ENCODE peak calls at places on chromosomes 11 and 22, in four cellular contexts. H is sigmoid colon, W is Peyer's patch, L is tibial artery. O is an unnamed sample.

GRCh38 chr11:7536102-7536501 is 22.3 kb downstream of the PPFIBP2 start:
- DNase-seq in H (no peak), W (no peak), L (no peak), O (no peak)

GRCh38 chr11:67117176-67117575 is 1.9 kb upstream of the KDM2A start:
- DNase-seq in H (no peak), W (no peak), L (no peak), O (no peak)

GRCh38 chr11:9550209-9550628 is 23.3 kb upstream of the WEE1 start:
- DNase-seq in H (no peak), W (no peak), L (no peak), O (no peak)

GRCh38 chr11:121596195-121597145 is 143.7 kb upstream of the SORL1-AS1 start:
- DNase-seq in H (no peak), W (no peak), L (no peak), O (no peak)

GRCh38 chr11:104700609-104701008 is 197.7 kb downstream of the CASP12 start:
- DNase-seq in H (no peak), W (no peak), L (no peak), O (peak)

GRCh38 chr11:37320921-37321320 is 722.9 kb upstream of the RAG2 start:
- DNase-seq in H (no peak), W (no peak), L (no peak), O (no peak)

GRCh38 chr11:75241906-75242644 is 1.5 kb downstream of the TPBGL start:
- DNase-seq in H (no peak), W (no peak), L (peak), O (no peak)

GRCh38 chr11:70709596-70709995 is 311.3 kb downstream of the CTTN start:
- DNase-seq in H (no peak), W (no peak), L (no peak), O (no peak)

GRCh38 chr11:36308577-36308976 is 12.5 kb downstream of the PRR5L start:
- DNase-seq in H (no peak), W (no peak), L (no peak), O (no peak)

GRCh38 chr11:131922220-131922619 is 551.8 kb downstream of the NTM start:
- DNase-seq in H (no peak), W (no peak), L (no peak), O (no peak)

GRCh38 chr11:70476669-70477068 is 78.3 kb downstream of the CTTN start:
- DNase-seq in H (no peak), W (no peak), L (no peak), O (no peak)

GRCh38 chr22:46012881-46013281 is 35.9 kb upstream of the WNT7B start:
- DNase-seq in H (no peak), W (no peak), L (peak), O (no peak)

GRCh38 chr11:99814021-99814420 is 793.3 kb downstream of the CNTN5 start:
- DNase-seq in H (no peak), W (no peak), L (no peak), O (no peak)

GRCh38 chr11:57624864-57625263 is 24.8 kb downstream of the YPEL4 start:
- DNase-seq in H (no peak), W (no peak), L (no peak), O (no peak)

DNA sequence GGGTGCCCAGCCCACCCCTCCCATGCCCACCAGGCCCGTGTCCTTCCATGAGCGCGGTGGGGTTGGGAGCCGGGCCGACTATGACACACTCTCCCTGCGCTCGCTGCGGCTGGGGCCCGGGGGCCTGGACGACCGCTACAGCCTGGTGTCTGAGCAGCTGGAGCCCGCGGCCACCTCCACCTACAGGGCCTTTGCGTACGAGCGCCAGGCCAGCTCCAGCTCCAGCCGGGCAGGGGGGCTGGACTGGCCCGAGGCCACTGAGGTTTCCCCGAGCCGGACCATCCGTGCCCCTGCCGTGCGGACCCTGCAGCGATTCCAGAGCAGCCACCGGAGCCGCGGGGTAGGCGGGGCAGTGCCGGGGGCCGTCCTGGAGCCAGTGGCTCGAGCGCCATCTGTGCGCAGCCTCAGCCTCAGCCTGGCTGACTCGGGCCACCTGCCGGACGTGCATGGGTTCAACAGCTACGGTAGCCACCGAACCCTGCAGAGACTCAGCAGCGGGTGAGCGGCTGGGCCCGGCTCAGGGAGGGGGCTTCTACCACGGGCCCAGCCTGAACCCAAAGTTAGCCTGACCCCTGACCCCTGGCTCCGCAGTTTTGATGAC is 3.0 kb downstream of the PKP3 start:
- DNase-seq in H (peak), W (peak), L (no peak), O (peak)
- TF ChIP-seq CTCF in H (peak), W (peak), L (peak), O (peak)

DNA sequence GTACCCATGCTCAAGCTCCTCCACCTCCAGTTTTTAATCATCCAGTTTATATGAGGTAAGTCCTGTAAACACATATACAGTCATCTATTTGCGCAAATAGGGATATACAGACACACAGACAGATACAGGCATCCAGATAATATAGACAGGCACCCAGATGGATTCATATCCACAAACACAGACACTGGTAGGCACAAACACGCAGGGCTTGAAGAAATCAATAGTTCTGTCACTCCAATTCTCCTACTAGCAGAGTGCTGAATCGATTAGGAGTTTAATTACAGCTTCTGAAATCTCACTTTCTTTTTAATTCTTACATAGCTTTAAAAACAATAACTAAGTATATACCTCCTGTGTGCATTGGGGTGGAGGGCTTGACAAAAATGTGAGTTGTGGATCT is 56.0 kb downstream of the INSC start:
- DNase-seq in H (no peak), W (no peak), L (no peak), O (no peak)
- H3K4me3 ChIP-seq in H (no peak), W (no peak), L (no peak), O (no peak)

GRCh38 chr11:77882396-77882795 is 61.5 kb downstream of the AAMDC start:
- DNase-seq in H (no peak), W (no peak), L (no peak), O (no peak)

GRCh38 chr11:77874206-77874605 is 53.3 kb downstream of the AAMDC start:
- DNase-seq in H (no peak), W (no peak), L (no peak), O (no peak)

GRCh38 chr11:77883775-77884174 is 62.8 kb downstream of the AAMDC start:
- DNase-seq in H (no peak), W (no peak), L (no peak), O (no peak)

GRCh38 chr11:77876045-77876444 is 55.1 kb downstream of the AAMDC start:
- DNase-seq in H (no peak), W (no peak), L (no peak), O (no peak)

DNA sequence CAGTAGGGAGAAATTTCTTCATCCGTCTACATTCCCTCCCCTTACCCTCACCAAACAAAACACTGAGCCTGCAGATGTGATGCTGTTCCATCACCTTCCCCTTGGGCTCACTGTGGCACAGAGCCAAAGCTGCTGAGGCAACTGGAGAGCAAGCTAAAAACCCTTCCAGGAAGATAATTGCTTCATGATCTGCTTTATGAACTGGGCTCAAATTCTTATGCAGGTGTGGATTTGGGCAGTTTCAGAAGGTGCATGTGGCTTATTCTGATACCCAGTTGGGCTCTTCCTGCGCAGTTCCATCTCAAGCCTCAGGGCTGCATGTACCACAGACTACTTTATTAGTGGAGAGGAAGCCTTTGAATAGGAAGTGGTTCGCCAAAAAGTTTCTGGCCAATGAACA is 58.3 kb downstream of the AAMDC start:
- DNase-seq in H (peak), W (no peak), L (no peak), O (no peak)
- TF ChIP-seq CTCF in H (no peak), W (peak), L (no peak), O (no peak)

GRCh38 chr11:504053-504993 is 2.7 kb downstream of the RNH1 start:
- DNase-seq in H (no peak), W (no peak), L (no peak), O (no peak)

GRCh38 chr11:502288-503178 is 4.5 kb downstream of the RNH1 start:
- DNase-seq in H (no peak), W (no peak), L (no peak), O (no peak)

GRCh38 chr11:501683-502287 is 5.3 kb downstream of the RNH1 start:
- DNase-seq in H (no peak), W (no peak), L (no peak), O (no peak)

GRCh38 chr11:504994-505344 is 2.1 kb downstream of the RNH1 start:
- DNase-seq in H (no peak), W (no peak), L (no peak), O (no peak)

DNA sequence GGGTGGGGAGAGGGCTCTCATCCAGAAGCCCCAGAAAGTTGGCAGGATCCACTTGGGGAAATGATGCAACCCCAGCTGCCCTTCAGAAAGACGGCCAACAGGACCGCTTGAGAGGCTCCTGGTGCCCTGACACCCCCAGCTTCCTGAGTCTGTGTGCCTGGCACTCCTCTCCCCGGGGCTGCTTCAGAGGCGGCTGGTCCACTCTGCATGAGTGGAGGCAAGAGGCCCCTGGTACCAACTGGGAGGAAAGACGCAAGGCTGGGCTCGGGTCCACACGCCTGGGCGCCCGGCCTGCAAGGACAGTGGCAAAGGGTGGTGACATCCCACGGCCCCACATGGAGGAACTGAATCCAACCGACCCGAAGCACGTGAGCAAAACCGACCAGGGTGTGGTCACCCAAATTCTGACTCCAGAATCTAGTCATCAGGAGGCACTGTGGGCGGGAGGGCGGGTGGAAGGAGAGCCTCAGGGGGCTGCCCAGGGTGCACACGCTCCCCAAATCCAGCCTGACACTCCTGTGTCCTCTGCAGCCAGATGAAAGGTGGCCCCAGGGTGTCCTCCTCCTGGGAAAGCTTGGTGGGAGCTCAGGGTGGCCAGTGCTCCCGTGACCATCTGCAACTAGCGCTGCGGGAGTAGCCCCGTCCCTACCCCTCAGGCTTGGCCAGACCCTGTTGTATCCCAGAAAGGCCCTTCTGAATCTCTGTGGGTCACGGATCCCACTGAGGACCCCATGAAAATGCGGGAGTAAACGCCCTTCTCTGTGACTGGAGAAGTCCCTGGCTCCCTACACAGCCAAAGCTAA is 3.7 kb downstream of the RNH1 start:
- DNase-seq in H (peak), W (peak), L (peak), O (no peak)
- H3K4me3 ChIP-seq in H (peak), W (peak), L (peak), O (peak)

GRCh38 chr11:1295591-1295990 is 13.8 kb downstream of the TOLLIP start:
- DNase-seq in H (peak), W (no peak), L (no peak), O (no peak)

GRCh38 chr11:1295086-1295485 is 14.3 kb downstream of the TOLLIP start:
- DNase-seq in H (peak), W (no peak), L (no peak), O (no peak)

GRCh38 chr11:1292018-1292643 is 17.3 kb downstream of the TOLLIP start:
- DNase-seq in H (no peak), W (no peak), L (no peak), O (no peak)

GRCh38 chr11:1292644-1293618 is 16.5 kb downstream of the TOLLIP start:
- DNase-seq in H (peak), W (no peak), L (peak), O (no peak)

DNA sequence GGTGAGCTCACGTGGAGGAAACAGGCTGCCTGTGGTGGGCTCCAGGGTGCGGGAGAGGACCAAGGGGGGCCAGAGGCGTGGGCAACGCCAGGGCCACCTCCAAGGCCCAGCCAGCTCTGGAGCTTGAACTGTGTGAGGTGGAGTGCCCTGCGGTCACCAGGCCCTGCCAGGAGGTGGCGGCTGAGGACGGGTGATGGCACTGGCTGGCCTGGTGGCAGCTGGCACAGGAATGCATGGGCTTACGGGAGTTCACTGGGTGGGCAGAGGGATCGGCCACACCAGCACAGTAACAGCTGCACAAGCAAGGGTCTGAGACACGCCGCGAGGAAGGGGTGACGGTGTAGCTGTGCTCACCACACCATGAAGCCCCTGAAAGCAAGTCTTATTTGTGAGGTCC is 15.8 kb downstream of the TOLLIP start:
- DNase-seq in H (no peak), W (no peak), L (no peak), O (no peak)
- TF ChIP-seq CTCF in H (peak), W (peak), L (no peak), O (peak)

GRCh38 chr11:3378426-3379423 is at the start of gene ZNF195:
- DNase-seq in H (peak), W (peak), L (peak), O (peak)

GRCh38 chr11:3375552-3375951 is 3.4 kb downstream of the ZNF195 start:
- DNase-seq in H (no peak), W (no peak), L (no peak), O (no peak)

GRCh38 chr11:3381794-3382193 is 2.8 kb upstream of the ZNF195 start:
- DNase-seq in H (no peak), W (no peak), L (no peak), O (no peak)

GRCh38 chr11:3382613-3383275 is 3.8 kb upstream of the ZNF195 start:
- DNase-seq in H (no peak), W (no peak), L (no peak), O (no peak)

GRCh38 chr11:3380706-3381570 is 2.0 kb upstream of the ZNF195 start:
- DNase-seq in H (no peak), W (no peak), L (no peak), O (no peak)
- H3K4me3 ChIP-seq in H (no peak), W (no peak), L (peak), O (no peak)

GRCh38 chr22:20238567-20239062 is 29.5 kb downstream of the RTN4R start:
- DNase-seq in H (no peak), W (peak), L (no peak), O (no peak)
- TF ChIP-seq CTCF in H (no peak), W (peak), L (peak), O (peak)

DNA sequence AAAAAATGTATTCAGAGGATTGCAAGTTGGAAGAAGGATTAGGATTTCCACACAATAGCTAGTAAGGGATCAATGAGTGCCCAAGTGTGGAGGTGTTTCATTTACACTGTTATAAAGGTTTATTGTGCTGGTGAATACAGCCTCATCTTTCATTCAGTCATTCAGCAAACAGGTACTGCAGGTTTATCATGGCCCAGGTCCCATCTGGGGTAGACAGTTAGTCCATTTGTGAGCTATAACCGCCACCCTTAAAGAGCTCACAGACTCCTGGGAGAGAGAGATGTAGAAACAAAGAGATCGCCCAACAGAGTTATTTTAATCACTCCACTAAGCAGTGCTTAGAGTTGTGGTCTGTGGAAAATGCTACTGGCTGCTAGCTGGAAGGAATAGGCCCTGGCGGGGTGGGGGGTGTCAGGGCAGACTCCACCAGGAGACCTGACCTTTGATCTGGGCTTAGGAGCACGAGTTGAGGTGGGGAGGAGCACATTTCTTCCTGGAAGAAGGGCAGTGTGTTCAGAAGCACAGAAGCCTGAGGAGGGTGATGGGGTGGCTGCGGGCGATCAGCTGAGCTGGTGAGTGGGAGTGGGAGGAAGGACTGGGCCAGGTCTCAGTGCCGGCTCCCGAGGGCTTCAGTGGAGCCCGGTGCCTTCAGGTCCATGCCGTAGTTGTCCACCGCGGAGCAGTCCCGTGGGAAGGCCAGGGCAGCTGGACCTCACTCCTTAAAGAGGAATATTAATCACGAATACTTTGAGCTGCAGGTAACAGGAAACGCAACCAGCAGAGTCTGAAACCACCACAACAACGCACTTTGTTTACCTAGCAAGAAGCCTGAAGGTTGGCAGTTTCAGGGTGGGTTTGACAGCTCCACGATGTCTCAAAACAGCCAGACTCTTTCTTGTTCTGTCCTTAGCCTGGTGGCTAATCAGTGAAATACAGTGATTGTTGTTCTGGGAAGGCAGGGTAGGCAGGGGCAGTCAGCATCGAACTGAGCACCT is 11.2 kb downstream of the TOM1 start:
- DNase-seq in H (no peak), W (peak), L (peak), O (no peak)
- H3K4me3 ChIP-seq in H (no peak), W (peak), L (no peak), O (no peak)